ENCODE peak calls at places on chromosomes 5 and 9, in eight cellular contexts. M is sigmoid colon; Z is dorsolateral prefrontal cortex; H is effector memory CD4-positive, alpha-beta T cell; U is RWPE2; K is SJCRH30; V is mesendoderm; Q is mesenchymal stem cell. L is an unnamed sample.
A peak's percentile ranks its signal among the peaks of the same experiment; 100 is the strongest.

GRCh38 chr5:160129841-160130240 is 10.6 kb upstream of the PWWP2A start:
- DNase-seq in M (no peak), Z (no peak), H (no peak), U (no peak), K (no peak), V (no peak), Q (no peak), L (no peak)

GRCh38 chr5:52672459-52672858 is 115.3 kb upstream of the ITGA1 start:
- DNase-seq in M (no peak), Z (no peak), H (no peak), U (no peak), K (no peak), V (no peak), Q (peak; percentile 62), L (no peak)

GRCh38 chr9:16058131-16058549 is 505.3 kb downstream of the CCDC171 start:
- DNase-seq in M (no peak), Z (no peak), H (no peak), U (no peak), K (no peak), V (peak; percentile 16), Q (peak; percentile 51), L (no peak)

GRCh38 chr9:121997791-121998190 is 95.3 kb downstream of the TTLL11 start:
- DNase-seq in M (no peak), Z (no peak), H (no peak), U (no peak), K (no peak), V (no peak), Q (peak; percentile 28), L (no peak)

GRCh38 chr9:34993502-34994428 is 4.2 kb downstream of the DNAJB5 start:
- DNase-seq in M (peak; percentile 92), Z (no peak), H (no peak), U (peak; percentile 34), K (peak; percentile 92), V (peak; percentile 93), Q (peak; percentile 81), L (peak; percentile 31)

GRCh38 chr5:80435476-80435875 is 27.6 kb downstream of the ZFYVE16 start:
- DNase-seq in M (no peak), Z (no peak), H (no peak), U (no peak), K (no peak), V (no peak), Q (no peak), L (no peak)

GRCh38 chr9:99433555-99433954 is 211.5 kb downstream of the SEC61B start:
- DNase-seq in M (no peak), Z (no peak), H (no peak), U (peak; percentile 78), K (peak; percentile 53), V (peak; percentile 88), Q (peak; percentile 95), L (no peak)

GRCh38 chr9:38619556-38620447 is 594 bp downstream of the ANKRD18A start:
- DNase-seq in M (no peak), Z (peak; percentile 47), H (peak; percentile 2), U (no peak), K (peak; percentile 21), V (peak; percentile 45), Q (no peak), L (no peak)

GRCh38 chr5:151023047-151023615 is 2.7 kb downstream of the GPX3 start:
- DNase-seq in M (no peak), Z (no peak), H (no peak), U (no peak), K (no peak), V (no peak), Q (no peak), L (no peak)

GRCh38 chr5:79666758-79667157 is 22.9 kb upstream of the CMYA5 start:
- DNase-seq in M (no peak), Z (no peak), H (no peak), U (no peak), K (no peak), V (peak; percentile 28), Q (no peak), L (no peak)

GRCh38 chr5:138653502-138653901 is 78.3 kb upstream of the HSPA9 start:
- DNase-seq in M (no peak), Z (no peak), H (no peak), U (no peak), K (no peak), V (no peak), Q (peak; percentile 22), L (no peak)

GRCh38 chr5:32531885-32532520 is 53.4 kb upstream of the SUB1 start:
- DNase-seq in M (no peak), Z (peak; percentile 45), H (peak; percentile 49), U (no peak), K (no peak), V (peak; percentile 98), Q (peak; percentile 44), L (no peak)

GRCh38 chr9:38284768-38285080 is 107.8 kb upstream of the ALDH1B1 start:
- DNase-seq in M (no peak), Z (no peak), H (no peak), U (no peak), K (no peak), V (no peak), Q (no peak), L (no peak)

GRCh38 chr5:68482199-68482598 is 266.6 kb downstream of the PIK3R1 start:
- DNase-seq in M (no peak), Z (no peak), H (no peak), U (no peak), K (no peak), V (no peak), Q (peak; percentile 29), L (no peak)

GRCh38 chr9:110076894-110077725 is 130.8 kb downstream of the C9orf152 start:
- DNase-seq in M (no peak), Z (no peak), H (no peak), U (no peak), K (no peak), V (peak; percentile 23), Q (peak; percentile 74), L (no peak)

GRCh38 chr9:132670816-132671371 is 630 bp downstream of the GTF3C4 start:
- DNase-seq in M (peak; percentile 70), Z (no peak), H (peak; percentile 72), U (no peak), K (peak; percentile 54), V (peak; percentile 72), Q (peak; percentile 80), L (no peak)

GRCh38 chr9:69857131-69857530 is 36.5 kb downstream of the CFAP95 start:
- DNase-seq in M (no peak), Z (no peak), H (no peak), U (peak; percentile 73), K (no peak), V (no peak), Q (no peak), L (no peak)

GRCh38 chr5:134741052-134741451 is 2.7 kb downstream of the CAMLG start:
- DNase-seq in M (no peak), Z (no peak), H (no peak), U (no peak), K (no peak), V (no peak), Q (no peak), L (no peak)

DNA sequence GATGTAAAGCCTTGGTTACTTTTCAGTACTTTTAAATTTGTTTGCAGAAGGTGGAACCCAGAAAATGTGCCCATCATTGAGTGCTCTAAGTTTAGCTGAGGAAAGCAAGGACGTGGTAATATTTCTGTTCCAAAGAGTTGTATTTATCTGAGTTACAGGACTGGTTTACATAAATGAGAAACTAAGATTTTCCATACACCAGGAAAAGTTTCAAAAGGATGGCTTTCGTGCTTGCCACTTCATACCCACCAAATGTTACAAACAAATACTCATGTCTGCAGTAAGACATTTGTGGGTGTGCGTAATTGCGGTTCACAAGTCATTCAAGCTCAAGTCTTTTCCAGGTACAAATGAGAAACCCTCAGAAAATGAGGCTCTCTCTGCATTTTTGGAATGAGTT is 68.1 kb downstream of the CWC27 start:
- DNase-seq in M (no peak), Z (no peak), H (no peak), U (no peak), K (no peak), V (no peak), Q (peak; percentile 66), L (no peak)
- H3K27ac ChIP-seq in M (peak overlapping the region; percentile 35), Z (no peak overlapping the region), H (no peak overlapping the region), U (no peak overlapping the region), K (no peak overlapping the region), V (no peak overlapping the region), Q (no peak overlapping the region), L (no peak overlapping the region)

GRCh38 chr9:1989500-1989899 is 25.6 kb upstream of the SMARCA2 start:
- DNase-seq in M (no peak), Z (no peak), H (no peak), U (no peak), K (no peak), V (no peak), Q (no peak), L (no peak)
- H3K27ac ChIP-seq in M (no peak overlapping the region), Z (no peak overlapping the region), H (no peak overlapping the region), U (no peak overlapping the region), K (no peak overlapping the region), V (no peak overlapping the region), Q (no peak overlapping the region), L (no peak overlapping the region)

DNA sequence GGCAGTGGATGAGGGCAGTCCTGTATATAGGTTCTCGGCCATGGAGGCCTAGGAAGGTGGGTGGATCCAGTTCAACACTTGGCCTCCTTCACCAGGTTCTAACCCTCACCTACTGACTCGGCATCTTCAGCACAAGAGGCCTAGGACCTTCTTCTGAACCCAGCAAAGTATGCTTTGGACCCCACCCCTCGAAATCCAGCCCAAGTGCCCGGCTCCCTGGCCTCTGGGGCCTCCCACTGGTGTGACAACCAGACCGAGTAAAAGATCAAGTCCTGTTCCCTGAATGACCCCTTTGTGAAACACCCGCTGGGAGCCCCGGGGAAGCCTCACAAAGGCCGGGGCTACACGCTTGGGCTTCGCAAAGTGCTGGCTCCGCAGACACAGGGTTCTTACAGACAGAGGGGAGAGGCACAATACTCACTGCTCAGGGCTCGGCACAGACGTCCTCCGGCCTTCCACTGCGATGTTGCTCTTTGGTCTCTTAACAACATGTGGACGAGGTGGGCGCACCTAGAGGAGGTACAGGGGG is 47.0 kb downstream of the CRB2 start:
- DNase-seq in M (no peak), Z (no peak), H (no peak), U (no peak), K (no peak), V (no peak), Q (no peak), L (peak; percentile 26)
- H3K27ac ChIP-seq in M (no peak overlapping the region), Z (no peak overlapping the region), H (no peak overlapping the region), U (no peak overlapping the region), K (no peak overlapping the region), V (no peak overlapping the region), Q (no peak overlapping the region), L (no peak overlapping the region)

GRCh38 chr5:16551628-16552027 is 65.2 kb downstream of the RETREG1 start:
- DNase-seq in M (no peak), Z (no peak), H (no peak), U (no peak), K (no peak), V (no peak), Q (no peak), L (no peak)

GRCh38 chr5:16552666-16553343 is 64.0 kb downstream of the RETREG1 start:
- DNase-seq in M (peak; percentile 77), Z (peak; percentile 82), H (no peak), U (no peak), K (peak; percentile 53), V (peak; percentile 87), Q (peak; percentile 63), L (peak; percentile 41)

GRCh38 chr5:16557477-16557876 is 59.3 kb downstream of the RETREG1 start:
- DNase-seq in M (no peak), Z (no peak), H (no peak), U (no peak), K (no peak), V (no peak), Q (no peak), L (no peak)

GRCh38 chr5:16550316-16550952 is 66.4 kb downstream of the RETREG1 start:
- DNase-seq in M (no peak), Z (no peak), H (no peak), U (no peak), K (peak; percentile 26), V (peak; percentile 75), Q (peak; percentile 57), L (no peak)

GRCh38 chr5:16554110-16554509 is 62.7 kb downstream of the RETREG1 start:
- DNase-seq in M (no peak), Z (no peak), H (no peak), U (no peak), K (no peak), V (no peak), Q (no peak), L (no peak)
- H3K27ac ChIP-seq in M (no peak overlapping the region), Z (peak overlapping the region; percentile 95), H (no peak overlapping the region), U (no peak overlapping the region), K (no peak overlapping the region), V (no peak overlapping the region), Q (no peak overlapping the region), L (peak overlapping the region; percentile 18)

L was measured in caudate nucleus.